ENCODE peak calls at places on chromosomes 7 and 10, in nine cellular contexts. One of them, this sample, is unnamed.

GRCh38 chr7:152751449-152752141 is 8.0 kb upstream of the ACTR3B start:
- ATAC-seq in activated T-cell treated with anti-CD3 and anti-CD28 coated beads, Interleukin-2, amount 50 U/mL, for 72 hours: no peak
- ATAC-seq in stimulated activated memory B cell treated with anti-CD40 and anti-IgM and Interleukin-4, amounts not matched to agents 10 μg/mL and 1 μg/mL and 100 μg/mL, for 72 hours: no peak
- ATAC-seq in lower lobe of right lung: no peak
- ATAC-seq in T-cell: no peak
- ATAC-seq in HCT116: no peak
- ATAC-seq in activated naive CD4-positive, alpha-beta T cell treated with anti-CD3 and anti-CD28 coated beads, Interleukin-2, amount 50 U/mL, for 72 hours: no peak
- ATAC-seq in heart left ventricle: no peak
- ATAC-seq in gastroesophageal sphincter: no peak
- ATAC-seq in this sample: no peak

GRCh38 chr7:24318326-24318725 is 34.3 kb downstream of the NPY start:
- ATAC-seq in activated T-cell treated with anti-CD3 and anti-CD28 coated beads, Interleukin-2, amount 50 U/mL, for 72 hours: no peak
- ATAC-seq in stimulated activated memory B cell treated with anti-CD40 and anti-IgM and Interleukin-4, amounts not matched to agents 10 μg/mL and 1 μg/mL and 100 μg/mL, for 72 hours: no peak
- ATAC-seq in lower lobe of right lung: no peak
- ATAC-seq in T-cell: no peak
- ATAC-seq in HCT116: peak; percentile 81
- ATAC-seq in activated naive CD4-positive, alpha-beta T cell treated with anti-CD3 and anti-CD28 coated beads, Interleukin-2, amount 50 U/mL, for 72 hours: no peak
- ATAC-seq in heart left ventricle: no peak
- ATAC-seq in gastroesophageal sphincter: no peak
- ATAC-seq in this sample: no peak

GRCh38 chr7:51033722-51034530 is 251.2 kb upstream of the GRB10 start:
- ATAC-seq in activated T-cell treated with anti-CD3 and anti-CD28 coated beads, Interleukin-2, amount 50 U/mL, for 72 hours: no peak
- ATAC-seq in stimulated activated memory B cell treated with anti-CD40 and anti-IgM and Interleukin-4, amounts not matched to agents 10 μg/mL and 1 μg/mL and 100 μg/mL, for 72 hours: no peak
- ATAC-seq in lower lobe of right lung: peak; percentile 5
- ATAC-seq in T-cell: no peak
- ATAC-seq in HCT116: no peak
- ATAC-seq in activated naive CD4-positive, alpha-beta T cell treated with anti-CD3 and anti-CD28 coated beads, Interleukin-2, amount 50 U/mL, for 72 hours: no peak
- ATAC-seq in heart left ventricle: peak; percentile 81
- ATAC-seq in gastroesophageal sphincter: peak; percentile 42
- ATAC-seq in this sample: no peak

GRCh38 chr7:158732483-158733219 is 28.0 kb upstream of the NCAPG2 start:
- ATAC-seq in activated T-cell treated with anti-CD3 and anti-CD28 coated beads, Interleukin-2, amount 50 U/mL, for 72 hours: no peak
- ATAC-seq in stimulated activated memory B cell treated with anti-CD40 and anti-IgM and Interleukin-4, amounts not matched to agents 10 μg/mL and 1 μg/mL and 100 μg/mL, for 72 hours: no peak
- ATAC-seq in lower lobe of right lung: no peak
- ATAC-seq in T-cell: no peak
- ATAC-seq in HCT116: no peak
- ATAC-seq in activated naive CD4-positive, alpha-beta T cell treated with anti-CD3 and anti-CD28 coated beads, Interleukin-2, amount 50 U/mL, for 72 hours: no peak
- ATAC-seq in heart left ventricle: no peak
- ATAC-seq in gastroesophageal sphincter: no peak
- ATAC-seq in this sample: no peak

GRCh38 chr7:27221201-27221797 is 21.3 kb upstream of the EVX1 start:
- ATAC-seq in activated T-cell treated with anti-CD3 and anti-CD28 coated beads, Interleukin-2, amount 50 U/mL, for 72 hours: peak; percentile 64
- ATAC-seq in stimulated activated memory B cell treated with anti-CD40 and anti-IgM and Interleukin-4, amounts not matched to agents 10 μg/mL and 1 μg/mL and 100 μg/mL, for 72 hours: no peak
- ATAC-seq in lower lobe of right lung: no peak
- ATAC-seq in T-cell: no peak
- ATAC-seq in HCT116: no peak
- ATAC-seq in activated naive CD4-positive, alpha-beta T cell treated with anti-CD3 and anti-CD28 coated beads, Interleukin-2, amount 50 U/mL, for 72 hours: peak; percentile 89
- ATAC-seq in heart left ventricle: no peak
- ATAC-seq in gastroesophageal sphincter: no peak
- ATAC-seq in this sample: peak; percentile 72

GRCh38 chr7:2623698-2624014 is 8.1 kb upstream of the TTYH3 start:
- ATAC-seq in activated T-cell treated with anti-CD3 and anti-CD28 coated beads, Interleukin-2, amount 50 U/mL, for 72 hours: no peak
- ATAC-seq in stimulated activated memory B cell treated with anti-CD40 and anti-IgM and Interleukin-4, amounts not matched to agents 10 μg/mL and 1 μg/mL and 100 μg/mL, for 72 hours: no peak
- ATAC-seq in lower lobe of right lung: no peak
- ATAC-seq in T-cell: no peak
- ATAC-seq in HCT116: peak; percentile 3
- ATAC-seq in activated naive CD4-positive, alpha-beta T cell treated with anti-CD3 and anti-CD28 coated beads, Interleukin-2, amount 50 U/mL, for 72 hours: no peak
- ATAC-seq in heart left ventricle: no peak
- ATAC-seq in gastroesophageal sphincter: no peak
- ATAC-seq in this sample: no peak

GRCh38 chr10:96565774-96566173 is 21.0 kb downstream of the TM9SF3 start:
- ATAC-seq in activated T-cell treated with anti-CD3 and anti-CD28 coated beads, Interleukin-2, amount 50 U/mL, for 72 hours: peak; percentile 67
- ATAC-seq in stimulated activated memory B cell treated with anti-CD40 and anti-IgM and Interleukin-4, amounts not matched to agents 10 μg/mL and 1 μg/mL and 100 μg/mL, for 72 hours: no peak
- ATAC-seq in lower lobe of right lung: no peak
- ATAC-seq in T-cell: peak; percentile 29
- ATAC-seq in HCT116: no peak
- ATAC-seq in activated naive CD4-positive, alpha-beta T cell treated with anti-CD3 and anti-CD28 coated beads, Interleukin-2, amount 50 U/mL, for 72 hours: peak; percentile 80
- ATAC-seq in heart left ventricle: no peak
- ATAC-seq in gastroesophageal sphincter: no peak
- ATAC-seq in this sample: peak; percentile 90

GRCh38 chr7:151708610-151709009 is 168.3 kb downstream of the PRKAG2 start:
- ATAC-seq in activated T-cell treated with anti-CD3 and anti-CD28 coated beads, Interleukin-2, amount 50 U/mL, for 72 hours: no peak
- ATAC-seq in stimulated activated memory B cell treated with anti-CD40 and anti-IgM and Interleukin-4, amounts not matched to agents 10 μg/mL and 1 μg/mL and 100 μg/mL, for 72 hours: no peak
- ATAC-seq in lower lobe of right lung: no peak
- ATAC-seq in T-cell: no peak
- ATAC-seq in HCT116: no peak
- ATAC-seq in activated naive CD4-positive, alpha-beta T cell treated with anti-CD3 and anti-CD28 coated beads, Interleukin-2, amount 50 U/mL, for 72 hours: no peak
- ATAC-seq in heart left ventricle: peak; percentile 20
- ATAC-seq in gastroesophageal sphincter: no peak
- ATAC-seq in this sample: no peak

GRCh38 chr7:37363536-37364172 is 85.0 kb downstream of the ELMO1 start:
- ATAC-seq in activated T-cell treated with anti-CD3 and anti-CD28 coated beads, Interleukin-2, amount 50 U/mL, for 72 hours: peak; percentile 37
- ATAC-seq in stimulated activated memory B cell treated with anti-CD40 and anti-IgM and Interleukin-4, amounts not matched to agents 10 μg/mL and 1 μg/mL and 100 μg/mL, for 72 hours: peak; percentile 82
- ATAC-seq in lower lobe of right lung: no peak
- ATAC-seq in T-cell: peak; percentile 41
- ATAC-seq in HCT116: no peak
- ATAC-seq in activated naive CD4-positive, alpha-beta T cell treated with anti-CD3 and anti-CD28 coated beads, Interleukin-2, amount 50 U/mL, for 72 hours: peak; percentile 63
- ATAC-seq in heart left ventricle: no peak
- ATAC-seq in gastroesophageal sphincter: no peak
- ATAC-seq in this sample: peak; percentile 41

GRCh38 chr10:17682236-17682946 is 38.4 kb downstream of the STAM start:
- ATAC-seq in activated T-cell treated with anti-CD3 and anti-CD28 coated beads, Interleukin-2, amount 50 U/mL, for 72 hours: no peak
- ATAC-seq in stimulated activated memory B cell treated with anti-CD40 and anti-IgM and Interleukin-4, amounts not matched to agents 10 μg/mL and 1 μg/mL and 100 μg/mL, for 72 hours: no peak
- ATAC-seq in lower lobe of right lung: no peak
- ATAC-seq in T-cell: no peak
- ATAC-seq in HCT116: no peak
- ATAC-seq in activated naive CD4-positive, alpha-beta T cell treated with anti-CD3 and anti-CD28 coated beads, Interleukin-2, amount 50 U/mL, for 72 hours: no peak
- ATAC-seq in heart left ventricle: no peak
- ATAC-seq in gastroesophageal sphincter: no peak
- ATAC-seq in this sample: peak; percentile 28

GRCh38 chr7:114939484-114940097 is 17.7 kb downstream of the MDFIC start:
- ATAC-seq in activated T-cell treated with anti-CD3 and anti-CD28 coated beads, Interleukin-2, amount 50 U/mL, for 72 hours: no peak
- ATAC-seq in stimulated activated memory B cell treated with anti-CD40 and anti-IgM and Interleukin-4, amounts not matched to agents 10 μg/mL and 1 μg/mL and 100 μg/mL, for 72 hours: no peak
- ATAC-seq in lower lobe of right lung: no peak
- ATAC-seq in T-cell: no peak
- ATAC-seq in HCT116: no peak
- ATAC-seq in activated naive CD4-positive, alpha-beta T cell treated with anti-CD3 and anti-CD28 coated beads, Interleukin-2, amount 50 U/mL, for 72 hours: no peak
- ATAC-seq in heart left ventricle: no peak
- ATAC-seq in gastroesophageal sphincter: no peak
- ATAC-seq in this sample: peak; percentile 46

GRCh38 chr7:140025814-140026433 is 36.8 kb downstream of the PARP12 start:
- ATAC-seq in activated T-cell treated with anti-CD3 and anti-CD28 coated beads, Interleukin-2, amount 50 U/mL, for 72 hours: no peak
- ATAC-seq in stimulated activated memory B cell treated with anti-CD40 and anti-IgM and Interleukin-4, amounts not matched to agents 10 μg/mL and 1 μg/mL and 100 μg/mL, for 72 hours: no peak
- ATAC-seq in lower lobe of right lung: no peak
- ATAC-seq in T-cell: no peak
- ATAC-seq in HCT116: no peak
- ATAC-seq in activated naive CD4-positive, alpha-beta T cell treated with anti-CD3 and anti-CD28 coated beads, Interleukin-2, amount 50 U/mL, for 72 hours: no peak
- ATAC-seq in heart left ventricle: no peak
- ATAC-seq in gastroesophageal sphincter: no peak
- ATAC-seq in this sample: no peak

GRCh38 chr7:152528612-152529011 is 92.8 kb upstream of the KMT2C start:
- ATAC-seq in activated T-cell treated with anti-CD3 and anti-CD28 coated beads, Interleukin-2, amount 50 U/mL, for 72 hours: no peak
- ATAC-seq in stimulated activated memory B cell treated with anti-CD40 and anti-IgM and Interleukin-4, amounts not matched to agents 10 μg/mL and 1 μg/mL and 100 μg/mL, for 72 hours: no peak
- ATAC-seq in lower lobe of right lung: no peak
- ATAC-seq in T-cell: no peak
- ATAC-seq in HCT116: no peak
- ATAC-seq in activated naive CD4-positive, alpha-beta T cell treated with anti-CD3 and anti-CD28 coated beads, Interleukin-2, amount 50 U/mL, for 72 hours: no peak
- ATAC-seq in heart left ventricle: no peak
- ATAC-seq in gastroesophageal sphincter: no peak
- ATAC-seq in this sample: no peak

GRCh38 chr10:85259908-85260307 is 931.5 kb downstream of the CCSER2 start:
- ATAC-seq in activated T-cell treated with anti-CD3 and anti-CD28 coated beads, Interleukin-2, amount 50 U/mL, for 72 hours: no peak
- ATAC-seq in stimulated activated memory B cell treated with anti-CD40 and anti-IgM and Interleukin-4, amounts not matched to agents 10 μg/mL and 1 μg/mL and 100 μg/mL, for 72 hours: no peak
- ATAC-seq in lower lobe of right lung: no peak
- ATAC-seq in T-cell: no peak
- ATAC-seq in HCT116: no peak
- ATAC-seq in activated naive CD4-positive, alpha-beta T cell treated with anti-CD3 and anti-CD28 coated beads, Interleukin-2, amount 50 U/mL, for 72 hours: no peak
- ATAC-seq in heart left ventricle: no peak
- ATAC-seq in gastroesophageal sphincter: no peak
- ATAC-seq in this sample: no peak

GRCh38 chr10:86682675-86683074 is 14.4 kb downstream of the LDB3 start:
- ATAC-seq in activated T-cell treated with anti-CD3 and anti-CD28 coated beads, Interleukin-2, amount 50 U/mL, for 72 hours: no peak
- ATAC-seq in stimulated activated memory B cell treated with anti-CD40 and anti-IgM and Interleukin-4, amounts not matched to agents 10 μg/mL and 1 μg/mL and 100 μg/mL, for 72 hours: no peak
- ATAC-seq in lower lobe of right lung: no peak
- ATAC-seq in T-cell: no peak
- ATAC-seq in HCT116: no peak
- ATAC-seq in activated naive CD4-positive, alpha-beta T cell treated with anti-CD3 and anti-CD28 coated beads, Interleukin-2, amount 50 U/mL, for 72 hours: no peak
- ATAC-seq in heart left ventricle: no peak
- ATAC-seq in gastroesophageal sphincter: no peak
- ATAC-seq in this sample: no peak

GRCh38 chr10:11921800-11922387 is 98.7 kb downstream of the PROSER2 start:
- ATAC-seq in activated T-cell treated with anti-CD3 and anti-CD28 coated beads, Interleukin-2, amount 50 U/mL, for 72 hours: no peak
- ATAC-seq in stimulated activated memory B cell treated with anti-CD40 and anti-IgM and Interleukin-4, amounts not matched to agents 10 μg/mL and 1 μg/mL and 100 μg/mL, for 72 hours: no peak
- ATAC-seq in lower lobe of right lung: peak; percentile 33
- ATAC-seq in T-cell: no peak
- ATAC-seq in HCT116: no peak
- ATAC-seq in activated naive CD4-positive, alpha-beta T cell treated with anti-CD3 and anti-CD28 coated beads, Interleukin-2, amount 50 U/mL, for 72 hours: no peak
- ATAC-seq in heart left ventricle: no peak
- ATAC-seq in gastroesophageal sphincter: no peak
- ATAC-seq in this sample: no peak

GRCh38 chr10:121975295-121976086 is 474 bp upstream of the NSMCE4A start:
- ATAC-seq in activated T-cell treated with anti-CD3 and anti-CD28 coated beads, Interleukin-2, amount 50 U/mL, for 72 hours: peak; percentile 15
- ATAC-seq in stimulated activated memory B cell treated with anti-CD40 and anti-IgM and Interleukin-4, amounts not matched to agents 10 μg/mL and 1 μg/mL and 100 μg/mL, for 72 hours: no peak
- ATAC-seq in lower lobe of right lung: peak; percentile 31
- ATAC-seq in T-cell: no peak
- ATAC-seq in HCT116: peak; percentile 43
- ATAC-seq in activated naive CD4-positive, alpha-beta T cell treated with anti-CD3 and anti-CD28 coated beads, Interleukin-2, amount 50 U/mL, for 72 hours: peak; percentile 27
- ATAC-seq in heart left ventricle: peak; percentile 27
- ATAC-seq in gastroesophageal sphincter: peak; percentile 25
- ATAC-seq in this sample: peak; percentile 8

GRCh38 chr7:2944729-2945128 is 98.9 kb downstream of the CARD11 start:
- ATAC-seq in activated T-cell treated with anti-CD3 and anti-CD28 coated beads, Interleukin-2, amount 50 U/mL, for 72 hours: no peak
- ATAC-seq in stimulated activated memory B cell treated with anti-CD40 and anti-IgM and Interleukin-4, amounts not matched to agents 10 μg/mL and 1 μg/mL and 100 μg/mL, for 72 hours: no peak
- ATAC-seq in lower lobe of right lung: peak; percentile 47
- ATAC-seq in T-cell: no peak
- ATAC-seq in HCT116: no peak
- ATAC-seq in activated naive CD4-positive, alpha-beta T cell treated with anti-CD3 and anti-CD28 coated beads, Interleukin-2, amount 50 U/mL, for 72 hours: no peak
- ATAC-seq in heart left ventricle: no peak
- ATAC-seq in gastroesophageal sphincter: no peak
- ATAC-seq in this sample: no peak

GRCh38 chr10:70537398-70538194 is 59.0 kb downstream of the PALD1 start:
- ATAC-seq in activated T-cell treated with anti-CD3 and anti-CD28 coated beads, Interleukin-2, amount 50 U/mL, for 72 hours: peak; percentile 26
- ATAC-seq in stimulated activated memory B cell treated with anti-CD40 and anti-IgM and Interleukin-4, amounts not matched to agents 10 μg/mL and 1 μg/mL and 100 μg/mL, for 72 hours: no peak
- ATAC-seq in lower lobe of right lung: no peak
- ATAC-seq in T-cell: no peak
- ATAC-seq in HCT116: peak; percentile 80
- ATAC-seq in activated naive CD4-positive, alpha-beta T cell treated with anti-CD3 and anti-CD28 coated beads, Interleukin-2, amount 50 U/mL, for 72 hours: peak; percentile 40
- ATAC-seq in heart left ventricle: no peak
- ATAC-seq in gastroesophageal sphincter: no peak
- ATAC-seq in this sample: peak; percentile 35

GRCh38 chr7:107080099-107080505 is 35.6 kb downstream of the PRKAR2B start:
- ATAC-seq in activated T-cell treated with anti-CD3 and anti-CD28 coated beads, Interleukin-2, amount 50 U/mL, for 72 hours: no peak
- ATAC-seq in stimulated activated memory B cell treated with anti-CD40 and anti-IgM and Interleukin-4, amounts not matched to agents 10 μg/mL and 1 μg/mL and 100 μg/mL, for 72 hours: peak; percentile 12
- ATAC-seq in lower lobe of right lung: no peak
- ATAC-seq in T-cell: no peak
- ATAC-seq in HCT116: no peak
- ATAC-seq in activated naive CD4-positive, alpha-beta T cell treated with anti-CD3 and anti-CD28 coated beads, Interleukin-2, amount 50 U/mL, for 72 hours: no peak
- ATAC-seq in heart left ventricle: peak; percentile 46
- ATAC-seq in gastroesophageal sphincter: no peak
- ATAC-seq in this sample: no peak

GRCh38 chr10:110488124-110488681 is 9.5 kb upstream of the DUSP5 start:
- ATAC-seq in activated T-cell treated with anti-CD3 and anti-CD28 coated beads, Interleukin-2, amount 50 U/mL, for 72 hours: peak; percentile 38
- ATAC-seq in stimulated activated memory B cell treated with anti-CD40 and anti-IgM and Interleukin-4, amounts not matched to agents 10 μg/mL and 1 μg/mL and 100 μg/mL, for 72 hours: no peak
- ATAC-seq in lower lobe of right lung: no peak
- ATAC-seq in T-cell: no peak
- ATAC-seq in HCT116: no peak
- ATAC-seq in activated naive CD4-positive, alpha-beta T cell treated with anti-CD3 and anti-CD28 coated beads, Interleukin-2, amount 50 U/mL, for 72 hours: no peak
- ATAC-seq in heart left ventricle: no peak
- ATAC-seq in gastroesophageal sphincter: no peak
- ATAC-seq in this sample: peak; percentile 38